ENCODE peak calls at places on chromosomes 11 and 22, in ten cellular contexts. Z is left ventricle myocardium inferior; K is A172; S is stimulated activated CD4-positive, alpha-beta T cell treated with anti-CD3 and anti-CD28 coated beads, Interleukin-1b, Interleukin-23, amount 100 ng/mL, for 1 hour; F is SIG-M5; Q is LoVo; H is posterior vena cava; E is pancreas; G is astrocyte of the cerebellum; X is HTR-8/SVneo. B is an unnamed sample.

GRCh38 chr11:41044747-41045146 is 414.7 kb downstream of the LRRC4C start:
- DNase-seq in Q (no peak), K (no peak), S (no peak), E (no peak), X (no peak), H (no peak), F (no peak), Z (no peak), G (no peak), B (no peak)

GRCh38 chr11:68370211-68371111 is 58.1 kb downstream of the LRP5 start:
- DNase-seq in K (no peak), E (no peak), G (no peak), X (no peak), Z (peak; percentile 43), F (peak; percentile 2), H (no peak), Q (no peak), S (no peak), B (peak; percentile 60)

GRCh38 chr22:32646476-32646875 is 155.0 kb upstream of the TIMP3 start:
- DNase-seq in F (no peak), K (no peak), H (no peak), X (no peak), S (no peak), Z (no peak), E (no peak), G (no peak), Q (no peak), B (no peak)

GRCh38 chr11:93974759-93975158 is 46.4 kb upstream of the HEPHL1 start:
- DNase-seq in K (no peak), X (no peak), H (no peak), Z (no peak), G (no peak), S (no peak), Q (no peak), E (no peak), F (no peak), B (no peak)

GRCh38 chr11:78647986-78648875 is 73.6 kb upstream of the NARS2 start:
- DNase-seq in Q (no peak), H (no peak), G (no peak), F (no peak), E (no peak), Z (no peak), K (no peak), S (no peak), X (no peak), B (no peak)

GRCh38 chr11:130131957-130132850 is 27.4 kb upstream of the ST14 start:
- DNase-seq in H (no peak), Z (no peak), F (no peak), G (peak; percentile 50), E (no peak), S (peak; percentile 16), K (peak; percentile 45), X (peak; percentile 45), Q (peak; percentile 56), B (peak; percentile 72)

GRCh38 chr11:122168218-122168617 is 52.2 kb upstream of the BLID start:
- DNase-seq in G (no peak), Z (no peak), F (no peak), E (no peak), S (no peak), K (no peak), H (no peak), X (no peak), Q (no peak), B (no peak)

GRCh38 chr11:67648796-67649613 is 1.5 kb downstream of the ACY3 start:
- DNase-seq in S (no peak), X (no peak), K (no peak), G (no peak), Z (no peak), F (peak; percentile 5), Q (no peak), E (no peak), H (peak; percentile 64), B (no peak)

GRCh38 chr11:62435741-62436485 is 17.1 kb downstream of the SCGB1A1 start:
- DNase-seq in F (no peak), H (no peak), X (no peak), Q (no peak), K (no peak), S (no peak), G (no peak), E (no peak), Z (no peak), B (no peak)